ENCODE peak calls at places on chromosomes 3 and 15, in seven cellular contexts. J is SW 1271; R is GM04504; G is stimulated activated CD4-positive, alpha-beta T cell treated with anti-CD3 and anti-CD28 coated beads, Interleukin-1b, Interleukin-23, amount 100 ng/mL, for 48 hours; Z is NCI-H82; Y is stimulated activated naive B cell treated with anti-CD40 and anti-IgM and Interleukin-4, amounts not matched to agents 10 μg/mL and 1 μg/mL and 100 μg/mL, for 72 hours; B is ACHN. V is an unnamed sample.

GRCh38 chr15:35665855-35666536 is 120.0 kb upstream of the DPH6 start:
- DNase-seq in J (no peak), R (no peak), G (no peak), Z (no peak), Y (no peak), B (no peak), V (no peak)

GRCh38 chr3:77931272-77932009 is 891.5 kb downstream of the ROBO2 start:
- DNase-seq in J (no peak), R (no peak), G (no peak), Z (no peak), Y (no peak), B (no peak), V (no peak)

GRCh38 chr3:89250742-89251141 is 143.3 kb downstream of the EPHA3 start:
- DNase-seq in J (no peak), R (no peak), G (no peak), Z (peak), Y (no peak), B (no peak), V (no peak)

GRCh38 chr15:51499379-51499976 is 123.1 kb downstream of the DMXL2 start:
- DNase-seq in J (no peak), R (peak), G (no peak), Z (peak), Y (no peak), B (peak), V (no peak)

GRCh38 chr15:80581976-80582375 is 113.1 kb upstream of the ABHD17C start:
- DNase-seq in J (no peak), R (no peak), G (no peak), Z (no peak), Y (no peak), B (no peak), V (no peak)

GRCh38 chr3:49017646-49017977 is 768 bp downstream of the DALRD3 start:
- DNase-seq in J (no peak), R (no peak), G (no peak), Z (peak), Y (no peak), B (no peak), V (no peak)

GRCh38 chr3:167855306-167855705 is 119.8 kb downstream of the SERPINI1 start:
- DNase-seq in J (no peak), R (no peak), G (no peak), Z (no peak), Y (no peak), B (no peak), V (no peak)

GRCh38 chr15:35545316-35545824 is 595 bp downstream of the DPH6 start:
- DNase-seq in J (no peak), R (peak), G (peak), Z (peak), Y (no peak), B (peak), V (no peak)

GRCh38 chr3:178079966-178080365 is 456.3 kb upstream of the KCNMB2 start:
- DNase-seq in J (no peak), R (no peak), G (no peak), Z (no peak), Y (no peak), B (no peak), V (no peak)

GRCh38 chr15:92907880-92908279 is 7.8 kb downstream of the CHD2 start:
- DNase-seq in J (peak), R (peak), G (peak), Z (peak), Y (no peak), B (peak), V (peak)

V was measured in AG04449.